ENCODE peak calls at places on chromosome 22, in nine cellular contexts. One of them, this sample, is unnamed.

GRCh38 chr22:43880743-43881055 is 11.1 kb downstream of the PNPLA5 start:
- DNase-seq in HCT116: no peak
- DNase-seq in psoas muscle: peak
- DNase-seq in GM12864: no peak
- DNase-seq in AG04449: no peak
- DNase-seq in A549: no peak
- DNase-seq in GM13976: no peak
- DNase-seq in fibroblast of mammary gland: no peak
- DNase-seq in body of pancreas: no peak
- DNase-seq in this sample: no peak

GRCh38 chr22:49106136-49106930 is 721.3 kb downstream of the BRD1 start:
- DNase-seq in AG04449: no peak
- DNase-seq in HCT116: no peak
- DNase-seq in fibroblast of mammary gland: no peak
- DNase-seq in GM13976: no peak
- DNase-seq in body of pancreas: no peak
- DNase-seq in psoas muscle: no peak
- DNase-seq in A549: no peak
- DNase-seq in GM12864: no peak
- DNase-seq in this sample: no peak

GRCh38 chr22:23244690-23245044 is 64.4 kb downstream of the BCR start:
- DNase-seq in psoas muscle: peak
- DNase-seq in AG04449: no peak
- DNase-seq in body of pancreas: no peak
- DNase-seq in HCT116: no peak
- DNase-seq in GM12864: no peak
- DNase-seq in fibroblast of mammary gland: no peak
- DNase-seq in A549: no peak
- DNase-seq in GM13976: no peak
- DNase-seq in this sample: no peak

GRCh38 chr22:45225732-45226560 is 14.7 kb downstream of the KIAA0930 start:
- DNase-seq in GM12864: no peak
- DNase-seq in body of pancreas: no peak
- DNase-seq in A549: no peak
- DNase-seq in AG04449: no peak
- DNase-seq in GM13976: no peak
- DNase-seq in fibroblast of mammary gland: peak
- DNase-seq in psoas muscle: peak
- DNase-seq in HCT116: no peak
- DNase-seq in this sample: no peak

GRCh38 chr22:44680481-44680894 is 21.5 kb upstream of the PRR5 start:
- DNase-seq in GM13976: no peak
- DNase-seq in HCT116: no peak
- DNase-seq in AG04449: no peak
- DNase-seq in fibroblast of mammary gland: no peak
- DNase-seq in body of pancreas: no peak
- DNase-seq in A549: no peak
- DNase-seq in psoas muscle: no peak
- DNase-seq in GM12864: no peak
- DNase-seq in this sample: no peak

GRCh38 chr22:45629469-45630089 is 42.1 kb upstream of the ATXN10 start:
- DNase-seq in A549: no peak
- DNase-seq in HCT116: no peak
- DNase-seq in fibroblast of mammary gland: no peak
- DNase-seq in psoas muscle: no peak
- DNase-seq in GM13976: no peak
- DNase-seq in AG04449: no peak
- DNase-seq in GM12864: no peak
- DNase-seq in body of pancreas: no peak
- DNase-seq in this sample: peak

GRCh38 chr22:27045103-27045940 is 387.9 kb downstream of the MIAT start:
- DNase-seq in GM12864: no peak
- DNase-seq in GM13976: no peak
- DNase-seq in AG04449: no peak
- DNase-seq in fibroblast of mammary gland: peak
- DNase-seq in body of pancreas: peak
- DNase-seq in A549: peak
- DNase-seq in HCT116: no peak
- DNase-seq in psoas muscle: no peak
- DNase-seq in this sample: no peak

GRCh38 chr22:50570861-50571260 is 7.4 kb downstream of the CPT1B start:
- DNase-seq in HCT116: no peak
- DNase-seq in AG04449: no peak
- DNase-seq in fibroblast of mammary gland: no peak
- DNase-seq in GM13976: no peak
- DNase-seq in body of pancreas: no peak
- DNase-seq in A549: no peak
- DNase-seq in psoas muscle: no peak
- DNase-seq in GM12864: no peak
- DNase-seq in this sample: no peak

GRCh38 chr22:31585161-31585859 is 76.7 kb downstream of the PISD start:
- DNase-seq in body of pancreas: no peak
- DNase-seq in AG04449: no peak
- DNase-seq in A549: no peak
- DNase-seq in HCT116: no peak
- DNase-seq in psoas muscle: no peak
- DNase-seq in GM12864: no peak
- DNase-seq in fibroblast of mammary gland: peak
- DNase-seq in GM13976: no peak
- DNase-seq in this sample: no peak

GRCh38 chr22:21020802-21021429 is 6.0 kb downstream of the P2RX6 start:
- DNase-seq in psoas muscle: peak
- DNase-seq in body of pancreas: no peak
- DNase-seq in HCT116: no peak
- DNase-seq in A549: peak
- DNase-seq in GM12864: no peak
- DNase-seq in fibroblast of mammary gland: no peak
- DNase-seq in AG04449: no peak
- DNase-seq in GM13976: peak
- DNase-seq in this sample: no peak

GRCh38 chr22:21025763-21026755 is 6.3 kb downstream of the SLC7A4 start:
- DNase-seq in psoas muscle: no peak
- DNase-seq in body of pancreas: no peak
- DNase-seq in HCT116: no peak
- DNase-seq in AG04449: no peak
- DNase-seq in GM12864: no peak
- DNase-seq in A549: no peak
- DNase-seq in fibroblast of mammary gland: no peak
- DNase-seq in GM13976: peak
- DNase-seq in this sample: no peak

GRCh38 chr22:21022507-21022906 is 7.5 kb downstream of the P2RX6 start:
- DNase-seq in A549: no peak
- DNase-seq in psoas muscle: no peak
- DNase-seq in GM13976: no peak
- DNase-seq in HCT116: no peak
- DNase-seq in AG04449: no peak
- DNase-seq in GM12864: no peak
- DNase-seq in body of pancreas: no peak
- DNase-seq in fibroblast of mammary gland: no peak
- DNase-seq in this sample: no peak

GRCh38 chr22:21025266-21025665 is 7.1 kb downstream of the SLC7A4 start:
- DNase-seq in fibroblast of mammary gland: no peak
- DNase-seq in AG04449: no peak
- DNase-seq in HCT116: no peak
- DNase-seq in GM13976: peak
- DNase-seq in A549: no peak
- DNase-seq in body of pancreas: no peak
- DNase-seq in GM12864: no peak
- DNase-seq in psoas muscle: no peak
- DNase-seq in this sample: no peak

DNA sequence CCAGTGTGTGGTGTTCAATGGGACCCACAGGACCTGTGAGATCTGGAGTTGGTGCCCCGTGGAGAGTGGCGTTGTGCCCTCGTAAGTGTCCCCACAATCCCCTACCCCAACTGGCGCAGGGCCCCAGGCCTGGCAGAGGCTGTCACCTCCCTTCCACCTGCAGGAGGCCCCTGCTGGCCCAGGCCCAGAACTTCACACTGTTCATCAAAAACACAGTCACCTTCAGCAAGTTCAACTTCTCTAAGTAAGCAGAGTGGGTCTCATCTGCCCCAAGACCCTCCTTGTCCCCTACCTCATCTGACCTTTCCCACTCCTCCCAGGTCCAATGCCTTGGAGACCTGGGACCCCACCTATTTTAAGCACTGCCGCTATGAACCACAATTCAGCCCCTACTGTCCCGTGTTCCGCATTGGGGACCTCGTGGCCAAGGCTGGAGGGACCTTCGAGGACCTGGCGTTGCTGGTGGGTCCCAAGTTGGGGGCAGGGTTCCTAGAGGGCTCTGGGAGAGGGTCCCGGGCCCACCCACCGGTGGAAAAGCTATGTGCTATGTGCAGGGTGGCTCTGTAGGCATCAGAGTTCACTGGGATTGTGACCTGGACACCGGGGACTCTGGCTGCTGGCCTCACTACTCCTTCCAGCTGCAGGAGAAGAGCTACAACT is 8.1 kb downstream of the P2RX6 start:
- DNase-seq in HCT116: no peak
- DNase-seq in AG04449: no peak
- DNase-seq in psoas muscle: no peak
- DNase-seq in GM13976: no peak
- DNase-seq in A549: no peak
- DNase-seq in body of pancreas: no peak
- DNase-seq in GM12864: no peak
- DNase-seq in fibroblast of mammary gland: no peak
- DNase-seq in this sample: no peak
- TF ChIP-seq CTCF in HCT116: no peak
- TF ChIP-seq CTCF in AG04449: no peak
- TF ChIP-seq CTCF in psoas muscle: no peak
- TF ChIP-seq CTCF in GM13976: no peak
- TF ChIP-seq CTCF in A549: no peak
- TF ChIP-seq CTCF in body of pancreas: no peak
- TF ChIP-seq CTCF in GM12864: peak
- TF ChIP-seq CTCF in fibroblast of mammary gland: no peak
- TF ChIP-seq CTCF in this sample: no peak

GRCh38 chr22:30298005-30298701 is 8.8 kb upstream of the CASTOR1 start:
- DNase-seq in GM12864: no peak
- DNase-seq in A549: no peak
- DNase-seq in HCT116: no peak
- DNase-seq in fibroblast of mammary gland: no peak
- DNase-seq in body of pancreas: no peak
- DNase-seq in psoas muscle: no peak
- DNase-seq in GM13976: no peak
- DNase-seq in AG04449: no peak
- DNase-seq in this sample: no peak
- TF ChIP-seq CTCF in GM12864: no peak
- TF ChIP-seq CTCF in A549: no peak
- TF ChIP-seq CTCF in HCT116: no peak
- TF ChIP-seq CTCF in fibroblast of mammary gland: no peak
- TF ChIP-seq CTCF in body of pancreas: no peak
- TF ChIP-seq CTCF in psoas muscle: no peak
- TF ChIP-seq CTCF in GM13976: no peak
- TF ChIP-seq CTCF in AG04449: no peak
- TF ChIP-seq CTCF in this sample: no peak

GRCh38 chr22:38860291-38861169 is 11.5 kb downstream of the CBX6 start:
- DNase-seq in body of pancreas: no peak
- DNase-seq in GM13976: no peak
- DNase-seq in A549: no peak
- DNase-seq in AG04449: no peak
- DNase-seq in HCT116: no peak
- DNase-seq in GM12864: no peak
- DNase-seq in fibroblast of mammary gland: no peak
- DNase-seq in psoas muscle: peak
- DNase-seq in this sample: peak

GRCh38 chr22:38862375-38863329 is 9.4 kb downstream of the CBX6 start:
- DNase-seq in body of pancreas: no peak
- DNase-seq in fibroblast of mammary gland: peak
- DNase-seq in psoas muscle: peak
- DNase-seq in HCT116: no peak
- DNase-seq in GM13976: no peak
- DNase-seq in AG04449: no peak
- DNase-seq in A549: no peak
- DNase-seq in GM12864: no peak
- DNase-seq in this sample: no peak

GRCh38 chr22:38861927-38862326 is 10.1 kb downstream of the CBX6 start:
- DNase-seq in AG04449: no peak
- DNase-seq in GM12864: no peak
- DNase-seq in fibroblast of mammary gland: no peak
- DNase-seq in psoas muscle: peak
- DNase-seq in HCT116: no peak
- DNase-seq in body of pancreas: no peak
- DNase-seq in GM13976: no peak
- DNase-seq in A549: no peak
- DNase-seq in this sample: no peak

GRCh38 chr22:38859581-38860290 is 12.3 kb downstream of the CBX6 start:
- DNase-seq in GM13976: no peak
- DNase-seq in AG04449: no peak
- DNase-seq in HCT116: no peak
- DNase-seq in GM12864: no peak
- DNase-seq in fibroblast of mammary gland: no peak
- DNase-seq in body of pancreas: no peak
- DNase-seq in A549: no peak
- DNase-seq in psoas muscle: peak
- DNase-seq in this sample: no peak

GRCh38 chr22:38861170-38861874 is 10.7 kb downstream of the CBX6 start:
- DNase-seq in GM12864: no peak
- DNase-seq in HCT116: no peak
- DNase-seq in body of pancreas: no peak
- DNase-seq in GM13976: no peak
- DNase-seq in A549: no peak
- DNase-seq in psoas muscle: peak
- DNase-seq in fibroblast of mammary gland: peak
- DNase-seq in AG04449: no peak
- DNase-seq in this sample: peak
- TF ChIP-seq CTCF in GM12864: no peak
- TF ChIP-seq CTCF in HCT116: no peak
- TF ChIP-seq CTCF in body of pancreas: no peak
- TF ChIP-seq CTCF in GM13976: no peak
- TF ChIP-seq CTCF in A549: no peak
- TF ChIP-seq CTCF in psoas muscle: no peak
- TF ChIP-seq CTCF in fibroblast of mammary gland: peak
- TF ChIP-seq CTCF in AG04449: peak
- TF ChIP-seq CTCF in this sample: no peak

DNA sequence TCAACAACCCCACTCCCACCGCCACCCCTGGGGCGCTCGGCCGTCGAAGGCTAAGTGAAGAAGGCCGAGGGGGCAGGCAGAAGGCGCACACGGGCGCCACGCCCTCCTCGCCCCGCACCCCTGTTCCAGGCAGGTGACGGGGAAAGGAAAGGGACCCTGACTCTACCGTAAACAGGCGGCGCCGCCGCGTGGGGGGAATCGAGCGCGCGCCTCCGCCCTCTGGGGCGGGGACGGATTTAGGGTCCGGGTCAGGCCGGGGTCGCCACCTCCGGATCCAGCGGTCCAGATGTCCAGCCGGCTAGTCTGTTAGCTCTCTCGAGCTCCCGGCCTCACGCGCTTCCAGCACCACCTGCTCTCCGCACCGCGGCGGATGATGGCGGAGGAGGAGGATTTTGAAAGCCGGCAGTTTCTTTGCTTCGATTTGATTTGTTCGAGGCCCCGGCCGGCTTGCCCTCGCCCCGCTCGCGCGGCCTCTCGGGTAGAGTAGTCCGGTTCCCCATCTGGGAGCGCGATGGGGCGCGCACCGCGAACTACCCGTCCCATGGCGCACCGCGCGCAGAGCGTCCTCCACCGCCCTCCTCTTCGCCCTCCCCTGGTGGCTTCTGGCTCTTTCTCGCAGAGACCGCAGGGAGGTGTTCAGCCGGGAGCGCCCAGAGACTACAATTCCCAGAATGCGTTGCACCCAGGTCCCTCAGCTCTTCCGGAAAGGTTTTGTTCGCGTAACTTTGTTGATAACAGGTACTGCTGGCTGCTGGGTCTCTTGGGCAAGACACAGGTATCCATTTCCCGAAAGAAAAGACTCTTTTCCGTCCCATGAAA is at the start of gene RANGAP1:
- DNase-seq in A549: peak
- DNase-seq in AG04449: peak
- DNase-seq in GM13976: peak
- DNase-seq in GM12864: peak
- DNase-seq in psoas muscle: peak
- DNase-seq in HCT116: peak
- DNase-seq in fibroblast of mammary gland: peak
- DNase-seq in body of pancreas: peak
- DNase-seq in this sample: peak
- TF ChIP-seq CTCF in A549: no peak
- TF ChIP-seq CTCF in AG04449: peak
- TF ChIP-seq CTCF in GM13976: no peak
- TF ChIP-seq CTCF in GM12864: no peak
- TF ChIP-seq CTCF in psoas muscle: peak
- TF ChIP-seq CTCF in HCT116: no peak
- TF ChIP-seq CTCF in fibroblast of mammary gland: peak
- TF ChIP-seq CTCF in body of pancreas: peak
- TF ChIP-seq CTCF in this sample: no peak